ENCODE peak calls at places on chromosome 17, in seven cellular contexts. A is IMR-90; V is fibroblast of lung; W is effector memory CD4-positive, alpha-beta T cell; P is sigmoid colon; N is uterus; Y is brain microvascular endothelial cell. Q is an unnamed sample.

GRCh38 chr17:81076097-81076754 is 41.3 kb downstream of the BAIAP2 start:
- DNase-seq in N (no peak), V (no peak), P (no peak), A (no peak), W (no peak), Y (no peak), Q (no peak)

GRCh38 chr17:2449486-2449885 is 48.6 kb upstream of the MNT start:
- DNase-seq in V (no peak), P (no peak), A (peak), Y (no peak), W (no peak), N (no peak), Q (no peak)

GRCh38 chr17:50725769-50726655 is 6.6 kb downstream of the LUC7L3 start:
- DNase-seq in V (no peak), Y (no peak), W (no peak), A (no peak), P (no peak), N (no peak), Q (no peak)

GRCh38 chr17:78294776-78295175 is 63.3 kb downstream of the TMEM235 start:
- DNase-seq in P (no peak), N (no peak), A (peak), W (no peak), V (peak), Y (peak), Q (no peak)

GRCh38 chr17:41390411-41390938 is 6.9 kb downstream of the KRT31 start:
- DNase-seq in P (no peak), A (no peak), V (no peak), N (no peak), Y (no peak), W (no peak), Q (no peak)

GRCh38 chr17:48100591-48101011 is 677 bp downstream of the CBX1 start:
- DNase-seq in A (peak), W (no peak), V (peak), P (peak), N (peak), Y (peak), Q (peak)

GRCh38 chr17:34673995-34674900 is 94.9 kb downstream of the TMEM132E start:
- DNase-seq in W (no peak), V (no peak), Y (no peak), P (no peak), N (no peak), A (no peak), Q (no peak)

GRCh38 chr17:64066709-64067108 is 46.3 kb upstream of the ICAM2 start:
- DNase-seq in N (no peak), A (no peak), W (peak), Y (no peak), V (no peak), P (no peak), Q (no peak)

GRCh38 chr17:28252436-28252835 is 66.6 kb upstream of the TMEM97 start:
- DNase-seq in N (no peak), P (no peak), Y (peak), A (peak), W (no peak), V (peak), Q (no peak)

GRCh38 chr17:37191219-37191618 is 184.6 kb upstream of the C17orf78 start:
- DNase-seq in A (peak), N (no peak), P (no peak), V (peak), Y (peak), W (no peak), Q (no peak)

GRCh38 chr17:28948873-28949184 is 2.5 kb downstream of the PHF12 start:
- DNase-seq in N (no peak), P (no peak), V (peak), A (peak), Y (peak), W (no peak), Q (no peak)

GRCh38 chr17:47686276-47686635 is 7.7 kb upstream of the TBKBP1 start:
- DNase-seq in A (peak), P (no peak), V (peak), N (no peak), Y (no peak), W (no peak), Q (no peak)

GRCh38 chr17:41942626-41943025 is 12.2 kb downstream of the ODAD4 start:
- DNase-seq in N (no peak), W (no peak), V (no peak), Y (no peak), A (no peak), P (no peak), Q (no peak)

GRCh38 chr17:44942456-44942855 is 5.1 kb downstream of the KIF18B start:
- DNase-seq in W (no peak), P (no peak), V (no peak), Y (no peak), A (no peak), N (no peak), Q (peak)

GRCh38 chr17:64061157-64061898 is 40.9 kb upstream of the ICAM2 start:
- DNase-seq in N (no peak), A (peak), Y (no peak), P (no peak), W (no peak), V (peak), Q (no peak)

GRCh38 chr17:2893422-2893914 is 97.2 kb downstream of the RAP1GAP2 start:
- DNase-seq in V (peak), P (no peak), N (no peak), Y (no peak), A (no peak), W (no peak), Q (peak)

GRCh38 chr17:34499576-34499975 is 79.8 kb upstream of the TMEM132E start:
- DNase-seq in N (no peak), Y (peak), A (peak), V (peak), W (no peak), P (no peak), Q (no peak)

GRCh38 chr17:44909681-44910144 is 5.6 kb downstream of the GFAP start:
- DNase-seq in P (peak), N (no peak), W (no peak), A (peak), Y (peak), V (peak), Q (peak)

GRCh38 chr17:45376171-45376564 is 56.5 kb downstream of the ARHGAP27 start:
- DNase-seq in A (no peak), P (no peak), N (no peak), V (no peak), Y (no peak), W (no peak), Q (no peak)

GRCh38 chr17:41527076-41528023 is 758 bp downstream of the KRT19 start:
- DNase-seq in N (peak), P (no peak), A (no peak), V (no peak), Y (no peak), W (no peak), Q (no peak)

GRCh38 chr17:51263001-51263400 is 2.7 kb downstream of the UTP18 start:
- DNase-seq in N (no peak), W (no peak), Y (no peak), P (no peak), A (peak), V (peak), Q (no peak)

GRCh38 chr17:40958086-40958953 is 8.4 kb downstream of the KRT39 start:
- DNase-seq in A (no peak), V (no peak), Y (no peak), W (no peak), N (no peak), P (no peak), Q (no peak)

GRCh38 chr17:43549496-43549895 is 3.4 kb upstream of the ETV4 start:
- DNase-seq in A (no peak), V (no peak), N (no peak), Y (no peak), W (no peak), P (no peak), Q (no peak)

GRCh38 chr17:10742431-10742830 is 12.6 kb upstream of the TMEM220 start:
- DNase-seq in Y (no peak), V (no peak), W (no peak), A (no peak), N (no peak), P (peak), Q (no peak)

GRCh38 chr17:37082985-37083384 is 134.2 kb downstream of the AATF start:
- DNase-seq in P (no peak), V (no peak), N (no peak), W (no peak), A (no peak), Y (no peak), Q (no peak)

GRCh38 chr17:50549969-50550368 is 3.0 kb downstream of the SPATA20 start:
- DNase-seq in P (no peak), W (no peak), N (no peak), V (no peak), Y (no peak), A (no peak), Q (no peak)

GRCh38 chr17:43667506-43668438 is 6.0 kb upstream of the MEOX1 start:
- DNase-seq in P (no peak), A (peak), Y (peak), V (peak), W (no peak), N (no peak), Q (no peak)

GRCh38 chr17:7589204-7589868 is 558 bp downstream of the SOX15 start:
- DNase-seq in W (peak), A (peak), P (peak), Y (peak), N (peak), V (peak), Q (peak)

GRCh38 chr17:72370819-72371218 is 250.0 kb downstream of the SOX9 start:
- DNase-seq in P (no peak), N (no peak), V (peak), W (no peak), Y (peak), A (peak), Q (no peak)

GRCh38 chr17:61477204-61477834 is 25.1 kb downstream of the TBX4 start:
- DNase-seq in V (no peak), W (no peak), P (no peak), A (no peak), N (no peak), Y (no peak), Q (no peak)

GRCh38 chr17:15777297-15777696 is 45.2 kb downstream of the TBC1D26 start:
- DNase-seq in V (no peak), A (no peak), P (no peak), Y (no peak), N (no peak), W (no peak), Q (no peak)

GRCh38 chr17:50946223-50946890 is 80.2 kb upstream of the TOB1 start:
- DNase-seq in Y (no peak), A (no peak), V (no peak), N (no peak), W (no peak), P (peak), Q (peak)

GRCh38 chr17:16272111-16272510 is 55.1 kb downstream of the PIGL start:
- DNase-seq in N (no peak), P (no peak), Y (no peak), A (no peak), V (no peak), W (no peak), Q (no peak)

GRCh38 chr17:37849617-37849972 is 74.6 kb upstream of the TBC1D3K start:
- DNase-seq in N (no peak), W (no peak), P (no peak), Y (no peak), A (no peak), V (no peak), Q (no peak)

GRCh38 chr17:45394913-45395568 is 37.6 kb downstream of the ARHGAP27 start:
- DNase-seq in A (peak), P (peak), W (no peak), N (peak), Y (peak), V (peak), Q (no peak)

GRCh38 chr17:55201609-55201932 is 63.2 kb upstream of the HLF start:
- DNase-seq in W (no peak), Y (no peak), A (no peak), N (no peak), V (no peak), P (no peak), Q (no peak)

GRCh38 chr17:40437095-40437732 is 6.0 kb upstream of the IGFBP4 start:
- DNase-seq in V (no peak), A (peak), Y (no peak), W (no peak), P (peak), N (no peak), Q (no peak)

GRCh38 chr17:76247304-76247703 is 7.0 kb upstream of the RNF157 start:
- DNase-seq in P (no peak), N (no peak), V (no peak), A (no peak), Y (no peak), W (no peak), Q (no peak)

GRCh38 chr17:76251478-76252039 is 11.3 kb upstream of the RNF157 start:
- DNase-seq in P (peak), Y (no peak), A (no peak), W (no peak), V (no peak), N (no peak), Q (peak)

GRCh38 chr17:76246080-76247066 is 6.1 kb upstream of the RNF157 start:
- DNase-seq in P (peak), A (peak), N (no peak), W (no peak), Y (no peak), V (no peak), Q (no peak)

GRCh38 chr17:76250141-76250540 is 9.8 kb upstream of the RNF157 start:
- DNase-seq in V (no peak), P (peak), N (no peak), A (no peak), W (no peak), Y (no peak), Q (no peak)

GRCh38 chr17:76248013-76248782 is 7.9 kb upstream of the RNF157 start:
- DNase-seq in W (no peak), A (no peak), N (no peak), V (no peak), P (peak), Y (no peak), Q (no peak)
- H3K27ac ChIP-seq in W (no peak), A (no peak), N (no peak), V (no peak), P (no peak), Y (no peak), Q (no peak)

GRCh38 chr17:74240637-74241036 is 27.3 kb downstream of the TTYH2 start:
- DNase-seq in V (peak), Y (no peak), A (no peak), P (no peak), N (peak), W (no peak), Q (no peak)

GRCh38 chr17:74241434-74241833 is 28.1 kb downstream of the TTYH2 start:
- DNase-seq in V (no peak), Y (no peak), W (no peak), A (no peak), N (no peak), P (no peak), Q (no peak)

GRCh38 chr17:74241847-74242246 is 28.5 kb downstream of the TTYH2 start:
- DNase-seq in N (no peak), V (no peak), Y (no peak), W (no peak), P (no peak), A (no peak), Q (no peak)

GRCh38 chr17:74237321-74237720 is 23.9 kb downstream of the TTYH2 start:
- DNase-seq in P (no peak), W (no peak), N (no peak), Y (no peak), A (no peak), V (no peak), Q (peak)

GRCh38 chr17:74239169-74239568 is 25.8 kb downstream of the TTYH2 start:
- DNase-seq in V (peak), P (peak), Y (no peak), A (no peak), N (peak), W (no peak), Q (peak)
- H3K27ac ChIP-seq in V (no peak), P (no peak), Y (no peak), A (no peak), N (no peak), W (no peak), Q (no peak)

GRCh38 chr17:77125432-77125901 is 15.3 kb upstream of the SEC14L1 start:
- DNase-seq in P (no peak), V (peak), W (no peak), Y (peak), A (peak), N (no peak), Q (peak)

GRCh38 chr17:77128895-77129567 is 11.7 kb upstream of the SEC14L1 start:
- DNase-seq in Y (peak), P (no peak), A (no peak), W (no peak), N (no peak), V (no peak), Q (no peak)

GRCh38 chr17:77124192-77124908 is 16.4 kb upstream of the SEC14L1 start:
- DNase-seq in V (peak), W (no peak), Y (peak), N (no peak), P (no peak), A (peak), Q (no peak)

GRCh38 chr17:77127735-77128361 is 12.9 kb upstream of the SEC14L1 start:
- DNase-seq in V (peak), W (peak), P (peak), Y (peak), A (no peak), N (no peak), Q (no peak)

DNA sequence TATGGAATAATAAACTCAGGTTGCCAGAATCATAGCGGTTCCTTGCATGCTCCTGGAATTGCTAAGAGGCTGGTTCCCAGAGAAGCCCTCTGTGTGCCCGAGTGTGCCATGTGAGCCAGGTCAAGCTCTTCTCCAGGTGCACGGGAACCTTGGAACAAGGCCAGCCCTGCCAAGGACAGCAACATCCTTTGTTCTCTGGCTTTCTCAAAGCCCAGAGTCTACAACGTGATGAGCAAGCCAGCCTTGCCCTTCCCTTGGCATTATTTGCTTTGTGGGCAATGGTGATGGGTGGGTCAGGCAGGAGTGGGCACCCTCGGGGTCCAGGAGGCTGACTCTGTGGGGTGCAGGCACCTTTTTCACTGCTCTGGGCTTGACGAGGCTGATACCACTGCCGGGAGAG is 14.2 kb upstream of the SEC14L1 start:
- DNase-seq in A (no peak), P (no peak), V (no peak), W (no peak), N (no peak), Y (no peak), Q (peak)
- H3K27ac ChIP-seq in A (no peak), P (peak), V (no peak), W (no peak), N (peak), Y (peak), Q (peak)

GRCh38 chr17:79905832-79906231 is 66.6 kb upstream of the CBX4 start:
- DNase-seq in P (no peak), A (no peak), W (no peak), Y (peak), N (no peak), V (no peak), Q (peak)

GRCh38 chr17:79904865-79905264 is 65.6 kb upstream of the CBX4 start:
- DNase-seq in Y (no peak), A (no peak), W (no peak), V (no peak), P (no peak), N (no peak), Q (peak)

GRCh38 chr17:79907217-79907715 is 68.0 kb upstream of the CBX4 start:
- DNase-seq in Y (no peak), A (no peak), P (no peak), N (no peak), V (no peak), W (no peak), Q (no peak)

GRCh38 chr17:79909121-79909520 is 69.9 kb upstream of the CBX4 start:
- DNase-seq in V (no peak), W (no peak), P (no peak), Y (no peak), A (no peak), N (no peak), Q (no peak)

DNA sequence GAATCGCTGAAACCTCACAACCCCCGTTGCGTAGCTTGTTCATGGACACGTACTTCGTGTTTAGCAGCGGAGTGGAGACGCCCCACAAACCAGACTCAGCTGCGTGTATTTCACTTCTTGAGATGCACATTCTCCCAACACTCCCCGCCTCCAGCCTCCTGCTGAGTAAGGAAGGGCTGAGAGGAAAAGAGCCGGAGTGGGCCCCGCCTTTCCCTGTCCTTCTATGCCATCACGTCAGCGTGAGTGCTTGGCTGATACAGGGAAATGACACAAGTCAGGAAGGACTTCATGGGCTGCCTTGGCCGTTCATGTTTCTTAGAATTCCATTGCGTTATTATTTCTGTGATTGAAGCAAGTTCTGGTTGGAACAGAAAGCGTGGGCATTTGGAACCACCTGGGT is 68.6 kb upstream of the CBX4 start:
- DNase-seq in P (no peak), N (no peak), W (no peak), Y (peak), V (no peak), A (peak), Q (no peak)
- H3K27ac ChIP-seq in P (no peak), N (no peak), W (no peak), Y (no peak), V (no peak), A (no peak), Q (no peak)

DNA sequence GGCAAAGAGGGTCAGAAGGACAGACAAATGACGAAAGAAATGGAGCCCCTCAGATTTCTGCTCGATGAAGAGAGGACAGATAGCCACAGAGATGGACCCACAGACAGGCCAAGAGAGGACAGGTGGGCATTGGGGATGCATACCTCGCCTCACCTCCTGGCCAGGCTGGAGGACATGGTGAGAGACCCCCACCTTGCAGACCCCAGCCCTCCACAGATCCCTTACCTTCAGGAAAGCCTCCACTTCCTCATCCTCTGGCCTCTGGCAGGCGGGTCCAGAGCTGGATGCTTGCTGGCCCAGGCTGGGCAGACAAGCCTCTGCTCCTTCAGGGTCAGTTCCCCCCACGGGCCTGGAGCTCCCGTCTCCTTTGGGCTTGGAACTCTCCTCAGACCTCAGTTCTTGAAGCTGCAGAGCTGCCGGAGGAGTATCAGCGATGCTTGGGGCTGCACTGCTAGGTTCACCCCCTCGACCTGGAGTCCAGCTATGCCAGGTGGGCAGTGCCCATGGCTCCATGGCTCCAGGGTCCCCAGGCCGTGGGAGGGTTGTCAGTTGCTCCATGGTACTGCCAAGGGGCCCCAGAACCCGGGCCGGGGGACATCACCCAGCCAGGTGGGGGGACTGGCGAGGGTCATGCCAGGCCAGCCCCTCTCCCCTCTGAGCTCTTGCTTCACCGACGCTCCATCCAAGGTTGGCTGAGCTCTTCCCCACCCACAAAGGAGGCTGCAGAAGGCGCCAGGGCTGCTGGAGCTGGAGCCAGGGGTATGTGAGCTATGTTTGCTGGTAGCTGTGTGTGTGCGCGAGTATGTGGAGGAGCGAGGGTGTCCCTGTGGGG is 1.0 kb downstream of the TSPOAP1 start:
- DNase-seq in A (no peak), N (no peak), P (no peak), Y (no peak), V (peak), W (no peak), Q (no peak)
- H3K27ac ChIP-seq in A (no peak), N (no peak), P (no peak), Y (no peak), V (no peak), W (peak), Q (no peak)

Q was measured in RWPE2.